ENCODE peak calls at places on chromosome 21, in seven cellular contexts. E is esophagus muscularis mucosa, H is A549, Y is epithelial cell of esophagus, F is B cell, C is lung, N is endothelial cell. W is an unnamed sample.

GRCh38 chr21:25535811-25536210 is 71.5 kb downstream of the MRPL39 start:
- DNase-seq in E (no peak), H (no peak), Y (no peak), F (no peak), C (no peak), N (no peak), W (no peak)

GRCh38 chr21:45736705-45737484 is 93.4 kb downstream of the PCBP3 start:
- DNase-seq in E (peak; percentile 86), H (no peak), Y (no peak), F (no peak), C (no peak), N (no peak), W (no peak)

GRCh38 chr21:40531421-40531820 is 315.5 kb downstream of the DSCAM start:
- DNase-seq in E (no peak), H (no peak), Y (peak; percentile 14), F (no peak), C (no peak), N (no peak), W (no peak)

GRCh38 chr21:16193758-16194606 is 464.2 kb downstream of the USP25 start:
- DNase-seq in E (no peak), H (peak; percentile 4), Y (peak; percentile 83), F (peak; percentile 9), C (peak; percentile 45), N (peak; percentile 26), W (peak; percentile 33)

GRCh38 chr21:36429672-36430546 is 44.7 kb downstream of the CHAF1B start:
- DNase-seq in E (no peak), H (peak; percentile 95), Y (peak; percentile 100), F (peak; percentile 55), C (peak; percentile 69), N (peak; percentile 84), W (peak; percentile 76)

GRCh38 chr21:37921091-37921490 is 4.8 kb upstream of the KCNJ6 start:
- DNase-seq in E (no peak), H (no peak), Y (no peak), F (no peak), C (no peak), N (no peak), W (no peak)

GRCh38 chr21:37389456-37389855 is 22.9 kb downstream of the DYRK1A start:
- DNase-seq in E (no peak), H (no peak), Y (no peak), F (no peak), C (no peak), N (no peak), W (no peak)

GRCh38 chr21:31343680-31344480 is at the start of gene TIAM1:
- DNase-seq in E (peak; percentile 93), H (no peak), Y (peak; percentile 92), F (no peak), C (peak; percentile 42), N (peak; percentile 48), W (no peak)

DNA sequence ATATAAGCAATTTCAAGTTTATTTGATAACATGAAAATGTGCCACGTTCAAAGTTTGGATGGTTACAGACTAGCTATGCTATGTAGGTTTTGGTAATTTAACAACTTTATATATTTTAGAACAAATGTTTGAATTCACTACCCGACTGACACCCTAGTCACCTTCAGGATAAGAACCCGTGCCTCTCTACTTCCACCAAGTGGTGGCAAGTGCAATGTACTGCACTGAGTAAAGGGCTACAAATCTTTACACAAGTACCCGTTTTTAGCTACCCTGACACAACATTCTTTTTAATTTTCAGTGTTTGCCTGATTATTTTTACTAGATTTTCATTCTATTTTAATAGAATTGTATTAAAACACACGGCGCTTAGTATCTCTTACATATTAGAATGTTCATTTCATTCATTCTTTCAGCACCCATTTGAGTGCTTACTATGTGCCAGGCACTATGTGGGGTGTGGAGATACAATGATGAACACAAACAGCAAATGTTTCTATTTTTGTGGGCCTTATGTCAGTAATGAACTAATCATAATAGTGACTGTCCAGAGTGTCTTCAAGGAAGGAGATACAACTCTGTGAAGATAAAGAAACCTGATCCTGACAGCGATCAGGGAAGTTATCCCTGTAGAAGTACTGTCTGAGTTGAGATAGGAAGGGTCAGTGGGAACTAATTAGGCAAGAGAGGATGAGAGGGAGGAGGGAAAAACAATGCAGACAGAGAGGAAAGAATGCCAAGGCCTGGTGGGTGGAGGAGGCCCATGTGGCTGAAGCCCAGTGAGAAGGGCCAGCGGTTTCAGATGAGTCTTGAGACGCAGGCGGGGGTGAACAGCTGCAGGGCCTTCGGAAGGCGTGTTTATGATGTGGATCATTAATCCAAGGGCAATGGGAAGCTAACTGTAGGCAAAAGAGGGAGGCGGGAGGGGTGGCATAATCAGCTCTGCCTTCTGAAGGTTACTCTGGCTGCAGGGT is 3.8 kb downstream of the LCA5L start:
- DNase-seq in E (no peak), H (peak; percentile 36), Y (peak; percentile 63), F (peak; percentile 39), C (no peak), N (peak; percentile 38), W (peak; percentile 40)
- TF ChIP-seq CTCF in E (peak; percentile 64), H (peak; percentile 45), Y (peak; percentile 91), F (peak; percentile 81), C (peak; percentile 8), N (peak; percentile 63), W (peak; percentile 69)

GRCh38 chr21:26844258-26845065 is 747 bp downstream of the ADAMTS1 start:
- DNase-seq in E (no peak), H (no peak), Y (peak; percentile 52), F (no peak), C (no peak), N (peak; percentile 59), W (peak; percentile 45)
- TF ChIP-seq CTCF in E (no peak), H (no peak), Y (no peak), F (no peak), C (no peak), N (no peak), W (peak; percentile 8)

GRCh38 chr21:42239973-42240372 is 21.0 kb downstream of the ABCG1 start:
- DNase-seq in E (no peak), H (no peak), Y (no peak), F (no peak), C (no peak), N (no peak), W (no peak)
- TF ChIP-seq CTCF in E (no peak), H (no peak), Y (no peak), F (no peak), C (no peak), N (no peak), W (no peak)

GRCh38 chr21:35400233-35400939 is 351.3 kb upstream of the RUNX1 start:
- DNase-seq in E (no peak), H (peak; percentile 5), Y (peak; percentile 88), F (peak; percentile 60), C (no peak), N (peak; percentile 8), W (peak; percentile 20)
- TF ChIP-seq CTCF in E (peak; percentile 25), H (peak; percentile 63), Y (peak; percentile 69), F (peak; percentile 77), C (peak; percentile 36), N (peak; percentile 30), W (peak; percentile 80)

DNA sequence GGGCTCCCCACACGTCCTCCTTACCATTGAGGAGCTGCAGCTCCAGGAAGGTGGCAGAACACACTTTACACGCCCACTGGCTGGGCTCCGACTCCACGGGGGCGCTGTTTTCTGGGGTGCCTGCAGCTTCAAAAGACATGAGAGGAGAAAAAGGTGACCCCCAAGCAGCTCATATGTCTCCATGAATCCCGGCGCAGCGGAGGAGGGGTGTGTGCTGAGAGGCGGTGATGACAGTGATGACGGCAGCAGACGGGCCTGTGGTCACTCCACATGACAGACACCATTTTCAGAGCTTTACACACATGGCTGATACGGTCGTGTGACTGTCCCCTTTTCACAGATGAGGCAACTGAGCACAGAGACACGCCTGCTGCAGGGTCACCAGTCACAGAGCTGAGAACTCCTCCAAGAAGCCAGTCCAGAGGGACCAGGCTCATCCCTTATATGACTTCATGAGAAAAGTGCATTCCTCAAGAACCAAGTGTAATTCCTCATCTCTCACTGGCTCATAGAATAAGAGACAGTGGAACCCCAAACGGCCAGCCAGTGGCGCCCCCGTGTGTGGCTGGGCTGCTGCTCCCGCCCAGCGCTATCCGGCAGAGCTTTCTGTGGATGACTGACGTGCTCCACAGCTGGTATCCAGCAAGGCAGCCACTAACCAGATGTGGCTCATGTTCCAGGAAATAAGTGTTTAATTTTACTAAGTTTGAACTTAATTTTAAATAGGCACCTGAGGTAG is 31.9 kb downstream of the PRDM15 start:
- DNase-seq in E (no peak), H (no peak), Y (no peak), F (no peak), C (no peak), N (no peak), W (no peak)
- TF ChIP-seq CTCF in E (no peak), H (no peak), Y (no peak), F (no peak), C (no peak), N (no peak), W (no peak)

GRCh38 chr21:32499249-32500055 is 85.9 kb downstream of the TCP10L start:
- DNase-seq in E (no peak), H (no peak), Y (no peak), F (no peak), C (no peak), N (no peak), W (no peak)
- TF ChIP-seq CTCF in E (no peak), H (no peak), Y (no peak), F (no peak), C (no peak), N (no peak), W (no peak)

DNA sequence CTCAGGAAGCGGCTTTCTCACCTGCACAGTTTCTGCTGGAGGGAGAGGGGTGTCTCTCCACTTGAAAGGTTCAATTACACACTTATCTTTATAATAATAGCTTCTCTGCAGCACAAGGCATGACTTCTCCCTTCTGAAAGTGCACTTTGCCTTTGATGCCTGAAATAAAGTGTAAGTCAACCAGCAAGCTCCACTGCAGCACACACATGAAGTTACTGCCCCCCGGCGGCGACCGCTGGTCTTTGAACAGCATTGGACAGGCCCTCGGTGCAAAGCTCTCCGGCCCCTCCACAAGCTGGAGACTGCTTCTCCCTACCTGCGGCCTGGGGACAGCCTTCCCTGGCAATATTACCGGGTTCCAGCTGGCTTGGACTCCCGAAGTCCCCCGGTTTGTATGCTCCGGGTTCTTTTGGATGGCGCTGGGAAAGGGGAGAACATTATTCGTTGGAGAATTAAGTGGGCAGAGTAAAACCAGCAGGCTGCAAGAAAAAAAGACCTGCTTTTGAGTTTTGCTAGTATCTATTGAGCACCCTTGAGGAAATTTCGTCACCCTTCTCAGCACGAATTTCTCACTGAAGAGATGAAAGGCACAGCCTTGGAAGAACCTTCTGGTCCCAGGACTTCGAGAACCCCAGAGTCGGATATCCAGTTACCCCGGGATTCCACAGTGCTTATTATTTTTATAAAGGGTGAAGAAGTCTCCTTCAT is 11.8 kb downstream of the RCAN1 start:
- DNase-seq in E (peak; percentile 96), H (peak; percentile 27), Y (peak; percentile 81), F (peak; percentile 49), C (peak; percentile 83), N (peak; percentile 83), W (peak; percentile 88)
- TF ChIP-seq CTCF in E (peak; percentile 73), H (peak; percentile 65), Y (peak; percentile 82), F (peak; percentile 71), C (peak; percentile 82), N (peak; percentile 43), W (peak; percentile 74)

W was measured in body of pancreas.